ENCODE peak calls at places on chromosome 17, in four cellular contexts. X, P, T and C are unnamed samples.

GRCh38 chr17:11485802-11486421 is 112.4 kb upstream of the DNAH9 start:
- DNase-seq in T (no peak), P (no peak), X (no peak), C (no peak)

GRCh38 chr17:41635121-41636097 is 11.0 kb upstream of the KRT17 start:
- DNase-seq in P (no peak), T (no peak), X (no peak), C (no peak)

GRCh38 chr17:82416771-82417170 is 1.4 kb upstream of the HEXD start:
- DNase-seq in P (no peak), X (no peak), T (no peak), C (no peak)

GRCh38 chr17:58960068-58960467 is 146.6 kb downstream of the TRIM37 start:
- DNase-seq in T (no peak), X (no peak), P (no peak), C (no peak)

GRCh38 chr17:55420776-55421178 is 858 bp downstream of the MMD start:
- DNase-seq in P (no peak), X (no peak), T (peak), C (no peak)

GRCh38 chr17:31499771-31500554 is 108.5 kb downstream of the RAB11FIP4 start:
- DNase-seq in X (no peak), T (no peak), P (no peak), C (no peak)

GRCh38 chr17:41546819-41547218 is 18.7 kb upstream of the KRT19 start:
- DNase-seq in X (no peak), T (no peak), P (no peak), C (no peak)

GRCh38 chr17:59167571-59168001 is 12.0 kb downstream of the PRR11 start:
- DNase-seq in P (no peak), X (no peak), T (no peak), C (no peak)

GRCh38 chr17:78789149-78789662 is 7.1 kb upstream of the CYTH1 start:
- DNase-seq in P (no peak), T (no peak), X (no peak), C (no peak)

GRCh38 chr17:46270032-46270431 is 24.9 kb upstream of the LRRC37A start:
- DNase-seq in T (peak), P (no peak), X (no peak), C (no peak)

GRCh38 chr17:82213251-82214011 is 789 bp upstream of the CCDC57 start:
- DNase-seq in T (peak), X (no peak), P (peak), C (no peak)

GRCh38 chr17:6568186-6568758 is 11.9 kb upstream of the PITPNM3 start:
- DNase-seq in T (no peak), P (no peak), X (no peak), C (no peak)

GRCh38 chr17:82859431-82860403 is 19.9 kb upstream of the ZNF750 start:
- DNase-seq in P (no peak), T (peak), X (peak), C (peak)

GRCh38 chr17:78717431-78717980 is 64.6 kb downstream of the CYTH1 start:
- DNase-seq in P (no peak), T (no peak), X (no peak), C (no peak)

GRCh38 chr17:42553866-42554249 is 1.1 kb downstream of the HSD17B1 start:
- DNase-seq in P (no peak), X (no peak), T (no peak), C (no peak)

GRCh38 chr17:79811888-79812205 is 15.0 kb upstream of the CBX8 start:
- DNase-seq in P (no peak), X (no peak), T (no peak), C (no peak)

GRCh38 chr17:42456223-42457106 is 2.2 kb upstream of the ATP6V0A1 start:
- DNase-seq in P (peak), T (peak), X (peak), C (no peak)

GRCh38 chr17:7561589-7562207 is at the start of gene SENP3:
- DNase-seq in T (peak), X (no peak), P (no peak), C (peak)

GRCh38 chr17:69874220-69874670 is 200.8 kb upstream of the KCNJ16 start:
- DNase-seq in T (no peak), X (no peak), P (no peak), C (no peak)

GRCh38 chr17:7697828-7698588 is 7.0 kb upstream of the EFNB3 start:
- DNase-seq in X (no peak), T (no peak), P (no peak), C (no peak)

DNA sequence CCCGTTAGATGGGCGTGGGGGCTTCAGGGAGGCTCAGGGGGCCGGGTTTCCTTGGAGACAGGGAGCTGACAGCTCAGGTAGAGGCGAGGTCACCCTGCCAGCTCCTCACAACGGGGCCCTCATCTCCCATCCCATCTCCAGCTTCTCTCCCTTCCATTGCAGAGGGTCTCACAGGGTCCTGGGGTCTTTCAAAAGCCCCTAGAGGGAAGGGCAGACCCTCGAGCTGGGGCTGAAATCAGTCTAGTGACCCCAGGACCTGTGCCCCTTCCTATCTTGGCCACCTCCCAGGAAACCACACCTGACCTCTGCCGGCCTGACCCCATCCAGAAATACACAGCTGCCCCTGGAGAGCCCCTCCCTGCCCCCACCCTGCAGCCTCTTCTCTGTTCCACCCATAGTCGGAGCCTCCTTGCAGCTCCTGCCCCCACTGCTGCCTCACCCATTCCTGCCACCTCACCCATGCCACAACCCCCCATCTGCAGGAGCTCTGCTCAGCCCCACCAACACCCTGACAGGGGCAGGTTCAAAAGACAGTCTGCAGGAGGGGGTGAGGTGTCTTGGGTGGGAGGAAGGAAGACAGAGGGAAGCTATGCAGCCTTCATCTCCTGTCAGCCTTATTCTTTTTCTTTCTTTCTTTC is 23.4 kb downstream of the PIK3R5 start:
- DNase-seq in X (no peak), P (no peak), T (no peak), C (no peak)
- TF ChIP-seq SPI1 in X (no peak), P (no peak), T (no peak), C (no peak)

DNA sequence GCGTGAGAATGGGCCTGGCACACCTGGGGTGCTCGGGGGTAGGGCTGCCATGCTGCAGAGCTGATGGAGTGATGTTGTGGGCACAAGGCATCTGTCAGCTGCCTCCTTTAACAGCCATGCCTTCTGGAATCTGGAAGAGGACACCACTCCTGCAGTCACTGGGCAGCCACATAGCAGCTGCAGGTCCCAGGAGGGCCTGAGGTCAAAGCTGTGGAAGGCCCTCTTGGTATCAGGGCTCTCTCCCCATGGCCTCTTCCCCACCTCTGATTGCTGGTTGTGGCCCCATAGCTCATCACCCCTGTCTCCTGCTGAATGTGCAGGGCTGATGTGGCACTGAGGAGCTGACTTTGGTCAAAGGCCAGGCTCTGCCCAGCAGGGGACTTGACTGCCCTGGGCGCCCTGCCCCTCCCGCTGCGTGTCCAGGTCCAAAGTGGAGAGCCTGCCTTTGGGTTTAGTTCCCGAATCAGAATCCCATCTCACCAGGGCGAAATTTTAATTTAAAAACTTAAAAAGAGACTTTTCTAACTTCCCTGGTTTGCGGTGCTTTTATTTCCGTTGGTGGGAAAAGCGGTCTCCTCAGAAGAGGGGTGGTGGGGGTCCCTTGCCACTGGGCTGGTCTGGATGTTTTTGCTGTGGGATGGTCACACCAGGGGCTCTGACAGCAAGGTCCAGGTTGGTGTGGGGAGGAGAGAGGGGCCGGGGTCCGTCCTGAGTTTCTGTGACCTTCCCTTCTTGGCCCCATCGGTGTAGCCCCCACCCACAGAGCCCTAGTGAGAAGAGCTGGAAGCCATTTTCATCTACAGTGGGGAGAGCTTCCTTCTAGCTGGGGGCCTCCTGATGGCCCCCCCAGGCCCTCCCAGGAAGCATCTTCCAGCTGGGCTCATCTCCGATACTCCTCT is 5.9 kb downstream of the UBALD2 start:
- DNase-seq in P (no peak), X (no peak), T (no peak), C (no peak)
- TF ChIP-seq POLR2AphosphoS5 in P (no peak), X (peak), T (peak), C (peak)

GRCh38 chr17:2688351-2689342 is 22.9 kb downstream of the CLUH start:
- DNase-seq in X (no peak), P (no peak), T (no peak), C (peak)
- TF ChIP-seq SPI1 in X (no peak), P (no peak), T (no peak), C (no peak)

GRCh38 chr17:73342057-73342522 is 30.3 kb upstream of the CDC42EP4 start:
- DNase-seq in X (peak), T (no peak), P (no peak), C (no peak)
- TF ChIP-seq POLR2AphosphoS5 in X (no peak), T (no peak), P (no peak), C (no peak)